ENCODE peak calls at places on chromosome X, in five cellular contexts. One of them, this sample, is unnamed.

GRCh38 chrX:49137492-49137891 is 14.0 kb upstream of the GPKOW start:
- DNase-seq in mesenchymal stem cell: no peak
- DNase-seq in H1: no peak
- DNase-seq in neuronal stem cell: no peak
- DNase-seq in trophoblast cell: no peak
- DNase-seq in this sample: no peak

GRCh38 chrX:110851780-110852179 is 56.2 kb upstream of the CHRDL1 start:
- DNase-seq in trophoblast cell: peak
- DNase-seq in H1: no peak
- DNase-seq in neuronal stem cell: no peak
- DNase-seq in mesenchymal stem cell: peak
- DNase-seq in this sample: no peak

GRCh38 chrX:94089149-94089548 is 415.1 kb downstream of the FAM133A start:
- DNase-seq in H1: no peak
- DNase-seq in trophoblast cell: no peak
- DNase-seq in neuronal stem cell: no peak
- DNase-seq in mesenchymal stem cell: no peak
- DNase-seq in this sample: no peak

GRCh38 chrX:111086521-111087127 is 9.4 kb upstream of the PAK3 start:
- DNase-seq in neuronal stem cell: peak
- DNase-seq in trophoblast cell: no peak
- DNase-seq in mesenchymal stem cell: no peak
- DNase-seq in H1: no peak
- DNase-seq in this sample: no peak

GRCh38 chrX:153380691-153381090 is 20.5 kb downstream of the PNMA6E start:
- DNase-seq in trophoblast cell: peak
- DNase-seq in H1: no peak
- DNase-seq in mesenchymal stem cell: no peak
- DNase-seq in neuronal stem cell: no peak
- DNase-seq in this sample: no peak

GRCh38 chrX:37420179-37420578 is 71.0 kb downstream of the PRRG1 start:
- DNase-seq in H1: no peak
- DNase-seq in neuronal stem cell: no peak
- DNase-seq in trophoblast cell: no peak
- DNase-seq in mesenchymal stem cell: peak
- DNase-seq in this sample: no peak

GRCh38 chrX:8783100-8784098 is 17.8 kb downstream of the FAM9A start:
- DNase-seq in H1: peak
- DNase-seq in trophoblast cell: peak
- DNase-seq in mesenchymal stem cell: no peak
- DNase-seq in neuronal stem cell: no peak
- DNase-seq in this sample: peak

GRCh38 chrX:9899640-9900075 is 67.5 kb upstream of the CLDN34 start:
- DNase-seq in neuronal stem cell: peak
- DNase-seq in mesenchymal stem cell: peak
- DNase-seq in H1: no peak
- DNase-seq in trophoblast cell: no peak
- DNase-seq in this sample: no peak

GRCh38 chrX:154464806-154465365 is 6.8 kb downstream of the PLXNA3 start:
- DNase-seq in mesenchymal stem cell: no peak
- DNase-seq in trophoblast cell: no peak
- DNase-seq in H1: no peak
- DNase-seq in neuronal stem cell: no peak
- DNase-seq in this sample: no peak

GRCh38 chrX:3748052-3748559 is 34.7 kb upstream of the PRKX start:
- DNase-seq in trophoblast cell: no peak
- DNase-seq in mesenchymal stem cell: peak
- DNase-seq in H1: no peak
- DNase-seq in neuronal stem cell: no peak
- DNase-seq in this sample: no peak

GRCh38 chrX:35726176-35726575 is 72.0 kb upstream of the MAGEB16 start:
- DNase-seq in trophoblast cell: peak
- DNase-seq in H1: no peak
- DNase-seq in neuronal stem cell: no peak
- DNase-seq in mesenchymal stem cell: peak
- DNase-seq in this sample: no peak

GRCh38 chrX:107454302-107454701 is 4.8 kb downstream of the FRMPD3 start:
- DNase-seq in mesenchymal stem cell: no peak
- DNase-seq in H1: no peak
- DNase-seq in neuronal stem cell: no peak
- DNase-seq in trophoblast cell: peak
- DNase-seq in this sample: no peak

GRCh38 chrX:100654256-100654655 is 10.3 kb downstream of the SRPX2 start:
- DNase-seq in neuronal stem cell: no peak
- DNase-seq in H1: no peak
- DNase-seq in mesenchymal stem cell: peak
- DNase-seq in trophoblast cell: peak
- DNase-seq in this sample: peak

GRCh38 chrX:129540725-129541184 is 696 bp downstream of the OCRL start:
- DNase-seq in trophoblast cell: no peak
- DNase-seq in neuronal stem cell: no peak
- DNase-seq in mesenchymal stem cell: no peak
- DNase-seq in H1: peak
- DNase-seq in this sample: peak

GRCh38 chrX:152842772-152843338 is 12.0 kb downstream of the NSDHL start:
- DNase-seq in mesenchymal stem cell: no peak
- DNase-seq in trophoblast cell: no peak
- DNase-seq in neuronal stem cell: no peak
- DNase-seq in H1: no peak
- DNase-seq in this sample: no peak

GRCh38 chrX:884091-884490 is 253.5 kb downstream of the SHOX start:
- DNase-seq in trophoblast cell: no peak
- DNase-seq in mesenchymal stem cell: no peak
- DNase-seq in H1: no peak
- DNase-seq in neuronal stem cell: no peak
- DNase-seq in this sample: no peak
- H2BK12ac ChIP-seq in trophoblast cell: no peak
- H2BK12ac ChIP-seq in mesenchymal stem cell: no peak
- H2BK12ac ChIP-seq in H1: no peak
- H2BK12ac ChIP-seq in neuronal stem cell: no peak
- H2BK12ac ChIP-seq in this sample: no peak

DNA sequence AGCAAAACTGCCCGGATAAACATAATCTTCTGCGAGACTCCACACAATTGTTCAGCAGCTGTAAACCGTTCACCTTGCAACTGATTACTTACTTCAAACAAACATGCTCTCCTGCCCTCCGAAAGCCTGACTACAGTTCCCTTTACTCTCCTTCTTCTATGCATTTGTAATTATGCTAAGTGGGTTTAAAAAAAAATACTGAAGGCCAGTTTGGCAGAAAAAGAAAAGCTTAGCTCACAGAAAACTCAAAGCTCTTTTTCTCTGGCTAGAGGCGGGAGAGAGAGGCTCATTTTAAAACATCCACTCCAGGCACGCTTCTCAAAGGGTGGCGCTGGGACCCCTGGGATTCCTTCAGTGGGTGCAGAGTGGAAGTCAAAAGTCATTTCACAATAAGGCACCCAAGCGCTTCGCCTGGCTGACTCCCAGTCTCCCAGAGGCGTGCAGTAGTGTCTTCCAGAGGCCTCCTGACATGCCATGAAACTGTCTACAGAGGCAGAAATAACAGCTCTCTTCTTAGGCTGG is 1.9 kb downstream of the DHRSX start:
- DNase-seq in trophoblast cell: peak
- DNase-seq in mesenchymal stem cell: peak
- DNase-seq in H1: no peak
- DNase-seq in neuronal stem cell: no peak
- DNase-seq in this sample: no peak
- H2BK5ac ChIP-seq in trophoblast cell: no peak
- H2BK5ac ChIP-seq in mesenchymal stem cell: no peak
- H2BK5ac ChIP-seq in H1: peak
- H2BK5ac ChIP-seq in neuronal stem cell: no peak
- H2BK5ac ChIP-seq in this sample: no peak

GRCh38 chrX:42807393-42807792 is 29.4 kb upstream of the PPP1R2C start:
- DNase-seq in neuronal stem cell: no peak
- DNase-seq in mesenchymal stem cell: no peak
- DNase-seq in trophoblast cell: no peak
- DNase-seq in H1: no peak
- DNase-seq in this sample: no peak

GRCh38 chrX:42797646-42798045 is 19.7 kb upstream of the PPP1R2C start:
- DNase-seq in H1: no peak
- DNase-seq in mesenchymal stem cell: peak
- DNase-seq in trophoblast cell: peak
- DNase-seq in neuronal stem cell: no peak
- DNase-seq in this sample: no peak

GRCh38 chrX:42804524-42804923 is 26.6 kb upstream of the PPP1R2C start:
- DNase-seq in trophoblast cell: no peak
- DNase-seq in neuronal stem cell: no peak
- DNase-seq in mesenchymal stem cell: no peak
- DNase-seq in H1: no peak
- DNase-seq in this sample: peak

DNA sequence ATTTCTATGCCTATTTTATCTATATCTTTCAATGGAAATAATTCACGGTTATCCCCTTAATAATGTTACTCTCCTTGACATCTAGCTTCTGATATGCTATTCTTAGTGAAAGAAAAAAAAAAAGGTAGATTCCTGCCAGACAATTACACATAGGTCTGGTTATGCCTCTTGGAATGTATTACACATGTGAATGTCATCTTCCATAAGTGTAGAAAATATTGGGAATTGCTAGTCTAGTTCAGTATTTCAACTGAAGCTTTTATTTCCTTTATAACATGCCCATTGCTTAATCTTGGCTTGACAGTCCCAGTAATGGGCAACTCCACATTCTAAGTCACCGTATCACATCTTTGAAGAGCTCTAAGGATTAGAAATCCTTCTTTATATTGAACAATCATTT is 25.4 kb upstream of the PPP1R2C start:
- DNase-seq in trophoblast cell: peak
- DNase-seq in neuronal stem cell: no peak
- DNase-seq in mesenchymal stem cell: no peak
- DNase-seq in H1: no peak
- DNase-seq in this sample: no peak
- H2BK12ac ChIP-seq in trophoblast cell: no peak
- H2BK12ac ChIP-seq in neuronal stem cell: no peak
- H2BK12ac ChIP-seq in mesenchymal stem cell: no peak
- H2BK12ac ChIP-seq in H1: no peak
- H2BK12ac ChIP-seq in this sample: no peak

DNA sequence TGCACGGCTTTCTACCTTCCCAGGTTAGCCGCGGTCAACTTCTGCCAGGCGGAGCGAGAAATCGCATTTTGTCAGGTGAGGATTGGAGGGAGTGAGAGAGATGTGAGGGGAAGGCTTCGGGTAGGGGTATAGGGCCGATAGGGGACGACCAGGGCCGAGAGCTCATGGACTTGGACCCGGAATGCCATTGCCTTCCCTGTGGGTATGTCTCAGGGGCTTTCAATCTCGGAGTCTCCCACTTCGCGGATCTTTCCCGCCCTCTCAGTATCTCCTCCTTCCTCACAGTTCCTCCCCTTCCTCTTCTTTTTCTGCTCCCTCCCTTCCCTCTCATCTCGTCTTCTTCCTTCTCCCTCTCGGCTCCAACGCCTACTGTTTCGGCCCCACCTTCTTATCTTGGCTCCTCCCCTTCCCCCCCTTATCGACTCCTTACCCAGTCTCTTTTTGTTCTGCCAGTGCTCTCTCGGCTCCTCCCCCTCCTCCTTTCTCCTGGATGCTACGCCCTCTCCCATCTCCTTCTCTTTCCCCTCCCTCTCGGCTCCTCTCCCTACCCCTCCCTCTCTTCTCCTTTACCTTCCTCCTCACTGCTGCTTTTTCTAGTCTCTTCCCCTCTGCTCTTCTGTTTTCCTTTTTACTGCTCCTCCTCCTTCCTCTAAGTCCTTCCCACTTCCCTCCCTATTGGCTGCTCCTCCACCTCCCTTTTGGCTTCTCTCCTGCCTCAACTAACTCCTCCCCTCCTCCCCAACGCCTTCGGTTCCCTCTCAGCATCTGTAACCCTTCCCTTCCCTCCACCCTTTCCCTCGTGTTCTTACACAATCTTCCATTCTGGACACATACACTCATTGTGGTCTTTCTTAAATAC is 29.4 kb upstream of the RBMX start:
- DNase-seq in H1: peak
- DNase-seq in trophoblast cell: peak
- DNase-seq in neuronal stem cell: peak
- DNase-seq in mesenchymal stem cell: peak
- DNase-seq in this sample: peak
- H2BK5ac ChIP-seq in H1: peak
- H2BK5ac ChIP-seq in trophoblast cell: peak
- H2BK5ac ChIP-seq in neuronal stem cell: no peak
- H2BK5ac ChIP-seq in mesenchymal stem cell: no peak
- H2BK5ac ChIP-seq in this sample: no peak

GRCh38 chrX:125151146-125151545 is 168.5 kb upstream of the TEX13C start:
- DNase-seq in trophoblast cell: no peak
- DNase-seq in neuronal stem cell: no peak
- DNase-seq in H1: no peak
- DNase-seq in mesenchymal stem cell: no peak
- DNase-seq in this sample: no peak
- H2BK12ac ChIP-seq in trophoblast cell: no peak
- H2BK12ac ChIP-seq in neuronal stem cell: no peak
- H2BK12ac ChIP-seq in H1: no peak
- H2BK12ac ChIP-seq in mesenchymal stem cell: no peak
- H2BK12ac ChIP-seq in this sample: no peak

DNA sequence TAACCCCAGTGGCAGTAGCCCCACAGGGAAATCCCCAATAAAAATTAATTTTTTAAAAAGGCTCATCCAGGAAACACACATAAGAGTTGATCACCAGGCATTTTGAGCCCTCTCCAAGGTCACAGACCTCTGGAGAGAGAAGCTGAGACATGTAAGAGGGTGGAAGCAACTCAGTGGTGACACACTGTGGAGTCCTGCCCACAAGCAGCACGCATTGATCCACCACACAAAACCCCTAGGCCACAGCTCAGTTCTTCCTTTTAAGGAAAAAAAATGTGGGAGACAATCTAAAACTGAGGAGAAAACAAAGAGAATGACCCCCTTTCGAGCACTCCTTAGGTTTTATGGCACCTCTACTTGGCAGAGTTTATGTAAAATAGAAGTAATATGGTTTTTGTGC is 71.7 kb upstream of the S100G start:
- DNase-seq in neuronal stem cell: no peak
- DNase-seq in trophoblast cell: no peak
- DNase-seq in mesenchymal stem cell: peak
- DNase-seq in H1: no peak
- DNase-seq in this sample: peak
- H2BK5ac ChIP-seq in neuronal stem cell: no peak
- H2BK5ac ChIP-seq in trophoblast cell: no peak
- H2BK5ac ChIP-seq in mesenchymal stem cell: no peak
- H2BK5ac ChIP-seq in H1: peak
- H2BK5ac ChIP-seq in this sample: peak

GRCh38 chrX:105210258-105210657 is 10.2 kb downstream of the TEX13A start:
- DNase-seq in H1: no peak
- DNase-seq in neuronal stem cell: no peak
- DNase-seq in mesenchymal stem cell: no peak
- DNase-seq in trophoblast cell: peak
- DNase-seq in this sample: no peak
- H2BK12ac ChIP-seq in H1: no peak
- H2BK12ac ChIP-seq in neuronal stem cell: no peak
- H2BK12ac ChIP-seq in mesenchymal stem cell: no peak
- H2BK12ac ChIP-seq in trophoblast cell: no peak
- H2BK12ac ChIP-seq in this sample: no peak

This sample was measured in H9.